ENCODE peak calls at places on chromosomes 12 and 14, in six cellular contexts. One of them, this sample, is unnamed.

GRCh38 chr14:70254476-70254961 is 65.8 kb upstream of the SLC8A3 start:
- DNase-seq in stomach: peak; percentile 86
- DNase-seq in body of pancreas: peak; percentile 88
- DNase-seq in right atrium auricular region: no peak
- DNase-seq in left ventricle myocardium inferior: no peak
- DNase-seq in lower lobe of right lung: peak; percentile 65
- DNase-seq in this sample: no peak

GRCh38 chr14:78319826-78320635 is 149.9 kb downstream of the NRXN3 start:
- DNase-seq in left ventricle myocardium inferior: no peak
- DNase-seq in right atrium auricular region: no peak
- DNase-seq in stomach: no peak
- DNase-seq in lower lobe of right lung: no peak
- DNase-seq in body of pancreas: no peak
- DNase-seq in this sample: no peak

GRCh38 chr14:54848910-54849309 is 53.7 kb downstream of the GCH1 start:
- DNase-seq in lower lobe of right lung: no peak
- DNase-seq in stomach: no peak
- DNase-seq in body of pancreas: no peak
- DNase-seq in right atrium auricular region: no peak
- DNase-seq in left ventricle myocardium inferior: no peak
- DNase-seq in this sample: no peak

GRCh38 chr14:61475316-61475715 is 153.9 kb downstream of the PRKCH start:
- DNase-seq in lower lobe of right lung: no peak
- DNase-seq in right atrium auricular region: no peak
- DNase-seq in body of pancreas: no peak
- DNase-seq in left ventricle myocardium inferior: no peak
- DNase-seq in stomach: no peak
- DNase-seq in this sample: no peak

GRCh38 chr12:46506961-46507360 is 134.4 kb upstream of the SLC38A2 start:
- DNase-seq in stomach: no peak
- DNase-seq in right atrium auricular region: no peak
- DNase-seq in lower lobe of right lung: no peak
- DNase-seq in body of pancreas: no peak
- DNase-seq in left ventricle myocardium inferior: no peak
- DNase-seq in this sample: no peak

GRCh38 chr14:55780156-55780946 is 200.3 kb downstream of the KTN1 start:
- DNase-seq in right atrium auricular region: peak; percentile 83
- DNase-seq in left ventricle myocardium inferior: peak; percentile 21
- DNase-seq in lower lobe of right lung: peak; percentile 53
- DNase-seq in stomach: peak; percentile 78
- DNase-seq in body of pancreas: peak; percentile 86
- DNase-seq in this sample: peak; percentile 48

GRCh38 chr12:8449293-8449944 is 6.3 kb upstream of the CLEC6A start:
- DNase-seq in left ventricle myocardium inferior: no peak
- DNase-seq in body of pancreas: no peak
- DNase-seq in stomach: no peak
- DNase-seq in lower lobe of right lung: no peak
- DNase-seq in right atrium auricular region: no peak
- DNase-seq in this sample: no peak

GRCh38 chr12:52903855-52904508 is 894 bp downstream of the KRT8 start:
- DNase-seq in stomach: peak; percentile 78
- DNase-seq in left ventricle myocardium inferior: peak; percentile 31
- DNase-seq in lower lobe of right lung: peak; percentile 71
- DNase-seq in right atrium auricular region: no peak
- DNase-seq in body of pancreas: peak; percentile 88
- DNase-seq in this sample: no peak

GRCh38 chr12:5584776-5585560 is 153.1 kb downstream of the NTF3 start:
- DNase-seq in right atrium auricular region: no peak
- DNase-seq in body of pancreas: no peak
- DNase-seq in left ventricle myocardium inferior: no peak
- DNase-seq in lower lobe of right lung: no peak
- DNase-seq in stomach: no peak
- DNase-seq in this sample: no peak

GRCh38 chr12:48128800-48129199 is 9.6 kb downstream of the PFKM start:
- DNase-seq in lower lobe of right lung: no peak
- DNase-seq in left ventricle myocardium inferior: no peak
- DNase-seq in body of pancreas: no peak
- DNase-seq in stomach: no peak
- DNase-seq in right atrium auricular region: no peak
- DNase-seq in this sample: no peak

GRCh38 chr14:100547633-100548294 is 39.5 kb downstream of the BEGAIN start:
- DNase-seq in left ventricle myocardium inferior: peak; percentile 55
- DNase-seq in right atrium auricular region: peak; percentile 66
- DNase-seq in body of pancreas: peak; percentile 89
- DNase-seq in stomach: peak; percentile 61
- DNase-seq in lower lobe of right lung: peak; percentile 87
- DNase-seq in this sample: peak; percentile 67

GRCh38 chr14:101196795-101197590 is 293.5 kb upstream of the RTL1 start:
- DNase-seq in right atrium auricular region: peak; percentile 30
- DNase-seq in stomach: peak; percentile 18
- DNase-seq in body of pancreas: peak; percentile 5
- DNase-seq in left ventricle myocardium inferior: no peak
- DNase-seq in lower lobe of right lung: peak; percentile 24
- DNase-seq in this sample: peak; percentile 40

GRCh38 chr14:68040633-68041369 is 221.2 kb downstream of the RAD51B start:
- DNase-seq in stomach: no peak
- DNase-seq in left ventricle myocardium inferior: no peak
- DNase-seq in lower lobe of right lung: no peak
- DNase-seq in right atrium auricular region: no peak
- DNase-seq in body of pancreas: no peak
- DNase-seq in this sample: no peak

GRCh38 chr12:108039794-108040193 is 89.3 kb upstream of the WSCD2 start:
- DNase-seq in body of pancreas: no peak
- DNase-seq in right atrium auricular region: no peak
- DNase-seq in left ventricle myocardium inferior: no peak
- DNase-seq in stomach: no peak
- DNase-seq in lower lobe of right lung: no peak
- DNase-seq in this sample: no peak

GRCh38 chr14:77208266-77208978 is 26.8 kb downstream of the TMEM63C start:
- DNase-seq in left ventricle myocardium inferior: peak; percentile 69
- DNase-seq in body of pancreas: peak; percentile 76
- DNase-seq in stomach: peak; percentile 69
- DNase-seq in lower lobe of right lung: peak; percentile 74
- DNase-seq in right atrium auricular region: no peak
- DNase-seq in this sample: peak; percentile 72

GRCh38 chr12:110869035-110869434 is 22.2 kb downstream of the CCDC63 start:
- DNase-seq in body of pancreas: no peak
- DNase-seq in left ventricle myocardium inferior: no peak
- DNase-seq in right atrium auricular region: no peak
- DNase-seq in stomach: no peak
- DNase-seq in lower lobe of right lung: no peak
- DNase-seq in this sample: no peak

GRCh38 chr12:122366685-122367475 is 55.6 kb downstream of the CLIP1 start:
- DNase-seq in stomach: no peak
- DNase-seq in body of pancreas: no peak
- DNase-seq in lower lobe of right lung: no peak
- DNase-seq in right atrium auricular region: peak; percentile 63
- DNase-seq in left ventricle myocardium inferior: no peak
- DNase-seq in this sample: peak; percentile 74

GRCh38 chr14:98946995-98947394 is 325.0 kb downstream of the BCL11B start:
- DNase-seq in lower lobe of right lung: no peak
- DNase-seq in body of pancreas: no peak
- DNase-seq in right atrium auricular region: peak; percentile 73
- DNase-seq in left ventricle myocardium inferior: peak; percentile 24
- DNase-seq in stomach: no peak
- DNase-seq in this sample: peak; percentile 55

GRCh38 chr12:214005-214736 is at the start of gene SLC6A12:
- DNase-seq in lower lobe of right lung: no peak
- DNase-seq in right atrium auricular region: no peak
- DNase-seq in stomach: no peak
- DNase-seq in body of pancreas: no peak
- DNase-seq in left ventricle myocardium inferior: no peak
- DNase-seq in this sample: no peak

GRCh38 chr12:51247523-51248206 is 9.0 kb downstream of the DAZAP2 start:
- DNase-seq in lower lobe of right lung: no peak
- DNase-seq in body of pancreas: no peak
- DNase-seq in stomach: no peak
- DNase-seq in right atrium auricular region: no peak
- DNase-seq in left ventricle myocardium inferior: no peak
- DNase-seq in this sample: no peak

GRCh38 chr12:5912437-5913334 is 32.4 kb downstream of the ANO2 start:
- DNase-seq in lower lobe of right lung: no peak
- DNase-seq in stomach: no peak
- DNase-seq in right atrium auricular region: no peak
- DNase-seq in body of pancreas: no peak
- DNase-seq in left ventricle myocardium inferior: no peak
- DNase-seq in this sample: no peak

GRCh38 chr14:88667555-88668273 is 104.9 kb downstream of the ZC3H14 start:
- DNase-seq in body of pancreas: peak; percentile 64
- DNase-seq in right atrium auricular region: no peak
- DNase-seq in lower lobe of right lung: no peak
- DNase-seq in left ventricle myocardium inferior: no peak
- DNase-seq in stomach: peak; percentile 51
- DNase-seq in this sample: peak; percentile 69

GRCh38 chr12:49041881-49042484 is 18.6 kb downstream of the KMT2D start:
- DNase-seq in left ventricle myocardium inferior: no peak
- DNase-seq in lower lobe of right lung: peak; percentile 26
- DNase-seq in right atrium auricular region: no peak
- DNase-seq in body of pancreas: no peak
- DNase-seq in stomach: no peak
- DNase-seq in this sample: no peak

GRCh38 chr12:29088611-29089219 is 60.4 kb upstream of the FAR2 start:
- DNase-seq in body of pancreas: no peak
- DNase-seq in right atrium auricular region: no peak
- DNase-seq in lower lobe of right lung: no peak
- DNase-seq in stomach: no peak
- DNase-seq in left ventricle myocardium inferior: no peak
- DNase-seq in this sample: no peak
- TF ChIP-seq CTCF in body of pancreas: no peak
- TF ChIP-seq CTCF in right atrium auricular region: peak; percentile 38
- TF ChIP-seq CTCF in lower lobe of right lung: peak; percentile 51
- TF ChIP-seq CTCF in stomach: no peak
- TF ChIP-seq CTCF in left ventricle myocardium inferior: peak; percentile 50
- TF ChIP-seq CTCF in this sample: no peak

DNA sequence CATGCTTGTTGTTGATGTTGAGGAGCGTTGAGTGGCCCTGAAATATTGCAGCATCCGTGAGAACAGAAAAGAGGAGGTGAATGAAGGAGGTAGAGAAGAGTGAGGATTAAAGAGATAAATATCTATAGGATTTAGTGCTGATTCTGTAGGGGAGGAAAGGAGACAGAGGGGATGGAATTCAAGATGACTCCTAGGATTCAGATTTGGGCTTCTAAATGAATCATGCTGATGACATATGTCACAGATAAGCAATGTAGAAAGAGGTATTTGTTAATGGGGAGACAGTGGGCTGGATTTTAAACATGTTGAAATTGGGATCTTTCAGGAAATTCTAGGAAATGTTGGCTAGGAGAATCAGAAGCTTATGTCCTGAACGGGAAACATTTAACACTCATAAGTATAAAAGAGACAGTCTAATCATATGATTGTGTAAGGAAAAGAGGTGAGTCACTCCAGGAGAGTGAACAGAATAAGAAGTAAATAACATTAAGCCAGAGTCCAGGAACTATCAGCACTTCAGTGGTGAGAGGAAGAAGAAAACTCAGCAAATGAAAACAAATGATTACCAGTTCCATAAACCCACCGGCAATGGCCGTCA is 58.1 kb upstream of the DIO2 start:
- DNase-seq in lower lobe of right lung: no peak
- DNase-seq in left ventricle myocardium inferior: no peak
- DNase-seq in body of pancreas: no peak
- DNase-seq in stomach: no peak
- DNase-seq in right atrium auricular region: no peak
- DNase-seq in this sample: no peak
- H3K27ac ChIP-seq in lower lobe of right lung: no peak overlapping the region
- H3K27ac ChIP-seq in left ventricle myocardium inferior: no peak overlapping the region
- H3K27ac ChIP-seq in body of pancreas: no peak overlapping the region
- H3K27ac ChIP-seq in stomach: no peak overlapping the region
- H3K27ac ChIP-seq in right atrium auricular region: no peak overlapping the region
- H3K27ac ChIP-seq in this sample: no peak overlapping the region

GRCh38 chr12:53953831-53954693 is 641 bp upstream of the HOXC12 start:
- DNase-seq in body of pancreas: no peak
- DNase-seq in right atrium auricular region: no peak
- DNase-seq in left ventricle myocardium inferior: no peak
- DNase-seq in stomach: no peak
- DNase-seq in lower lobe of right lung: no peak
- DNase-seq in this sample: no peak

GRCh38 chr12:53952335-53952694 is 2.4 kb upstream of the HOXC12 start:
- DNase-seq in left ventricle myocardium inferior: no peak
- DNase-seq in stomach: no peak
- DNase-seq in lower lobe of right lung: no peak
- DNase-seq in right atrium auricular region: no peak
- DNase-seq in body of pancreas: no peak
- DNase-seq in this sample: no peak

GRCh38 chr12:53954694-53955035 is at the start of gene HOXC12:
- DNase-seq in left ventricle myocardium inferior: no peak
- DNase-seq in stomach: no peak
- DNase-seq in lower lobe of right lung: no peak
- DNase-seq in body of pancreas: no peak
- DNase-seq in right atrium auricular region: no peak
- DNase-seq in this sample: no peak

GRCh38 chr12:53951577-53952334 is 2.9 kb upstream of the HOXC12 start:
- DNase-seq in body of pancreas: no peak
- DNase-seq in right atrium auricular region: no peak
- DNase-seq in lower lobe of right lung: no peak
- DNase-seq in left ventricle myocardium inferior: no peak
- DNase-seq in stomach: no peak
- DNase-seq in this sample: no peak

GRCh38 chr12:53952871-53953734 is 1.6 kb upstream of the HOXC12 start:
- DNase-seq in body of pancreas: no peak
- DNase-seq in lower lobe of right lung: no peak
- DNase-seq in right atrium auricular region: no peak
- DNase-seq in left ventricle myocardium inferior: no peak
- DNase-seq in stomach: no peak
- DNase-seq in this sample: no peak
- H3K27me3 ChIP-seq in body of pancreas: peaks cover 3% of the 10 kb centered on the region
- H3K27me3 ChIP-seq in lower lobe of right lung: peaks cover 100% of the 10 kb centered on the region
- H3K27me3 ChIP-seq in right atrium auricular region: peaks cover 57% of the 10 kb centered on the region
- H3K27me3 ChIP-seq in left ventricle myocardium inferior: peaks cover 100% of the 10 kb centered on the region
- H3K27me3 ChIP-seq in stomach: peaks cover 100% of the 10 kb centered on the region
- H3K27me3 ChIP-seq in this sample: peaks cover 72% of the 10 kb centered on the region

DNA sequence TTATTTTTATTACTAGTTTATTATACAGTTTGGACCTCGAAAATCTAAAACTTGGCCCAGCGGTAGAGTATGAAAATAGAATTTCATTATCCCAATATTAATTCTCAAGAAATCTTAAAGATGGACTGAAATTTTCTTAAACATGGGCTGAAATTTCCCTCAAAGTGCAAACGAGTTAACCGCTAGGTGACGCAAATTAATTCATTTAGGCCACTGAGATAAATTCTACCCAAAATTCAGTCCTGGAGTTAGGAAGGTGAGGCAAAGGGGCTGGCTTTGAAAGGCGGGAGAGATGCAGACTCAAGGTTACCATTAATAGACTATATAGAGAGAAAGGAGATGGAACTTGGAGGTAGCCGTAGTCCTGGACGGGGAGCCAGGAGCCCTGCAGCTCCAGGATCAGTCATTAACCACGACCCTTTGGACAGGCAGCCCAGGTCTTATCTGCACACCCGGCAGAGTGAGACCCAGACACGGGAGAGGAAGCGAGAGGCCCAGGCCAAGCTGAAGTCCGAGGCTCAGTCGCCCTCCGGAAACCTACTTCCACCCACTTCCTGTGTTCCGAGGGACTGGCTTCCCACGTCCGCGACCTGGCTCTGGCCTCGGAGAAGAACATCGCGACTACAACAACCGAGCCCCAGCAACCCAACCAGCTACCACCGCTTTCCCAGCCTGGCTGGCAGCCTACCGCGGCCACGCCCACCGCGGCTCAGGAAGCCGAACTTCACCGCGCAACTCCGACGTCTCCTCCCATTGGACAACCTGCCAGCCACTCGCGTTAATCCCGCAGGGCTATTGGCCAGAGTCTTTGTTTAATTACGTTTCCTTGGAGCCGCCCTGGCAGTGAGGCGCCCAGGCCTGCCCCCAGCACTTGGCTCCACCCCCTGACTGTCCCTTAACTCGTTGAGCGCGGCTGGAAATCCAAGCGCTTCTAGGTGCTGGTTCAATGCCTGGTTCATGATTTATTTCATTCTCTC is at the start of gene EFCAB11:
- DNase-seq in stomach: peak; percentile 98
- DNase-seq in left ventricle myocardium inferior: peak; percentile 97
- DNase-seq in lower lobe of right lung: peak; percentile 96
- DNase-seq in right atrium auricular region: peak; percentile 97
- DNase-seq in body of pancreas: peak; percentile 98
- DNase-seq in this sample: peak; percentile 98
- TF ChIP-seq CTCF in stomach: no peak
- TF ChIP-seq CTCF in left ventricle myocardium inferior: no peak
- TF ChIP-seq CTCF in lower lobe of right lung: no peak
- TF ChIP-seq CTCF in right atrium auricular region: no peak
- TF ChIP-seq CTCF in body of pancreas: no peak
- TF ChIP-seq CTCF in this sample: no peak